ENCODE peak calls at places on chromosomes 5 and 9, in four cellular contexts. I is H54, T is Peyer's patch, Q is A549. M is an unnamed sample.

GRCh38 chr5:82881571-82882200 is 195.5 kb downstream of the TMEM167A start:
- DNase-seq in I (no peak), T (no peak), Q (no peak), M (no peak)

GRCh38 chr5:83577036-83577636 is 105.6 kb downstream of the VCAN start:
- DNase-seq in T (no peak), Q (peak), I (no peak), M (no peak)

GRCh38 chr9:125137200-125137599 is 6.1 kb downstream of the SCAI start:
- DNase-seq in T (no peak), I (no peak), Q (no peak), M (no peak)

GRCh38 chr9:83401328-83401895 is 136.8 kb downstream of the FRMD3 start:
- DNase-seq in T (no peak), Q (no peak), I (no peak), M (peak)

GRCh38 chr9:132762896-132763295 is 92.6 kb downstream of the GTF3C4 start:
- DNase-seq in Q (no peak), I (no peak), T (no peak), M (no peak)

GRCh38 chr5:72066658-72067057 is 40.6 kb upstream of the MAP1B start:
- DNase-seq in I (peak), T (no peak), Q (peak), M (no peak)

GRCh38 chr9:107008447-107008846 is 145.5 kb downstream of the ZNF462 start:
- DNase-seq in T (no peak), I (no peak), Q (no peak), M (no peak)

GRCh38 chr9:33106827-33107621 is 30.6 kb upstream of the SMU1 start:
- DNase-seq in T (no peak), I (no peak), Q (no peak), M (no peak)

GRCh38 chr9:6681957-6682501 is 36.5 kb upstream of the GLDC start:
- DNase-seq in Q (no peak), I (no peak), T (no peak), M (no peak)

GRCh38 chr5:1468247-1468612 is 23.0 kb upstream of the SLC6A3 start:
- DNase-seq in Q (no peak), I (no peak), T (peak), M (no peak)

GRCh38 chr9:110148868-110149267 is 59.1 kb downstream of the C9orf152 start:
- DNase-seq in T (no peak), I (no peak), Q (no peak), M (no peak)

GRCh38 chr5:128097781-128098180 is 14.2 kb downstream of the SLC12A2 start:
- DNase-seq in T (no peak), Q (no peak), I (no peak), M (no peak)

DNA sequence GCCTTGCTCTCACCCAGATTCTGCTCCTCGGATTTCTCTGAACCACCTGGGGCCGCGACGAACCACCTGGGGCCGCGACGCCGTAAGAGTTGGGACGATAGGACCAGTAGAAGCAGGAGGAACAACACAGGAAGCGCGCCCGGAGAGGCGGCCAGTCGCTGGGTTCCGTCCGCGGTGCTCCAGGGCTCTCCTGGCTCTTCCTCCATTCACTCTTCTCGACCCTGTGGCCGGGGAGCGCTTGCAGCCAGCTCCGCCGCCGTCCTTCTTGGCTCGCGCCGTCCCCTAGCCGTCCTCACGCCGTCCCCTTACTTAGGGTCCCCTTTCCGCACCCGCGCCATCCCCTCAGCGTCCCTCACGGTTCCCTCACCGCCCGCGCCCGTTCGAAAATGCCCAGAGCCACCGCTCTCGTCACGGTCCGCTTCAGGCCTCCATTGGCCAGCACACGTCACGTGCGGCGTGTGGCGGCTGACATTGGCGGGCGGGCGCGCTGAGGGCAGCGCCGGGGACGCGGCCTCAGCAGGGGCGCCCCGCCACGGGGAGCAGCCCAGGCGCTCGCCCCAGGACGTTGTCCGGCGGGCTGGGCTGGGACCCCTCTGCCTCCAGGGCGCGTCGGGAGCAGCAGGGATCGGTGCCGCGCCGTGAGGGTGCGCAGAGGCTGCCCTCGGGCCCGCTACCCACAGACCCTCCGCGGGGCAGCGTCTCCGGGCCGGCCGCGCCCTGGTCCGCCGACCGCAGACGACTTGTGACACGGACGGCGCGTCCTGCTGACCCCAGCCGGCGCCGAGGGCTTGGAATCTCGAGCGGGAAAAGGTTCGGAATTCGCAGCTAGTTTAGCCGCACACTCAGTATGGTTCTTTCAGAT is 53.7 kb upstream of the PTPDC1 start:
- DNase-seq in T (peak), I (peak), Q (peak), M (peak)
- TF ChIP-seq POLR2A in T (peak), I (peak), Q (peak), M (peak)

GRCh38 chr5:157744055-157745011 is 821 bp downstream of the LSM11 start:
- DNase-seq in I (no peak), Q (no peak), T (no peak), M (no peak)
- TF ChIP-seq POLR2A in I (no peak), Q (no peak), T (no peak), M (no peak)

GRCh38 chr9:92635760-92636159 is 34.2 kb downstream of the IPPK start:
- DNase-seq in T (no peak), Q (no peak), I (no peak), M (no peak)

GRCh38 chr9:92632641-92633040 is 37.3 kb downstream of the IPPK start:
- DNase-seq in I (no peak), T (no peak), Q (no peak), M (peak)

GRCh38 chr9:92636627-92637026 is 33.3 kb downstream of the IPPK start:
- DNase-seq in I (no peak), Q (no peak), T (no peak), M (peak)

GRCh38 chr9:92633879-92634278 is 36.1 kb downstream of the IPPK start:
- DNase-seq in Q (no peak), I (no peak), T (no peak), M (peak)

DNA sequence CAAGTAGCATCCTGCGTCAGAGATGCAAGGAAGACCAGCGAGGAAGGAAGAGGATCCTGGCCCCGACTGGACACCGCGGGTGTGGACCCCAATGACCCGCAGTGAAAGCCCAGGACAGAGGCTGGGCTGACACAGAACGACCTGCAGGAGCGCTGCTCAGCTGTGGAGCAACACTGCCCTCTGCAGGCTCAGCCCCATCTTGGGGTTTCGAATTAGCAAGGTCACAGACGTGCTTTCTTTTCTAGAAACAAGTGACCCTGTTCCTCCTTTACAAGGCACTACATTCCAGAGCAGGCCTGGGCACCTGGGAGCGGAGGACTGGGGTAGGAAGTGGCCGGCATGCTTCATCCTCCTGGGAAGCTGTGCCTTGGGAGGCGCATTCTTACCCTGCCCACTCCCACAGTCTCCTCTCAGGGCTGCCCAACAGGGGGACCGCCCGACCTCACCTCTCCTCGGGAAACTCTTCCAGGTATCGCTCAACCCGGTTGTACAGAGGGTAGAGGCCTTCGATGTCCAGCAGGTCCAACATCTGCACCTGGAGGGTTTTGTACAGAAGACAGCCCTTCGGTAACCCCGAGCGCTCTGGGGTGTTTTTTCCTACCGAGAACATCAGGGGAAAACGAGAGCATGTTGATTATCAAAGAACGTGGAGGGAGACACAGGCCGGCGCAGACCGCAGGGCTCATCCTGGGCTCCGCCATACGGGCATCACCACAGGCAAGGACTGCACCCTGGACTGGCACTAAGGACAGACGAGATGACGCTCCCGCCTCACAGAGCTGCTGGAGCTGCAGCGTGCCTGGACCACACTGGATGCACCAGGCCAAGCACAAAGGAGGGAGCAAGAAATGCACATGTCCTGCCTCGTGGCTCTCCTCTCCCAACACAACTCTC is 35.0 kb downstream of the IPPK start:
- DNase-seq in Q (peak), I (peak), T (peak), M (peak)
- TF ChIP-seq POLR2A in Q (no peak), I (no peak), T (no peak), M (no peak)

GRCh38 chr9:137088121-137088520 is 1.3 kb downstream of the MAN1B1 start:
- DNase-seq in Q (no peak), T (no peak), I (no peak), M (no peak)

GRCh38 chr9:137084526-137084925 is 2.3 kb upstream of the MAN1B1 start:
- DNase-seq in Q (no peak), I (no peak), T (no peak), M (no peak)

GRCh38 chr9:137087409-137087925 is 682 bp downstream of the MAN1B1 start:
- DNase-seq in I (no peak), T (peak), Q (no peak), M (no peak)

GRCh38 chr9:137085918-137086530 is 761 bp upstream of the MAN1B1 start:
- DNase-seq in Q (peak), I (peak), T (peak), M (no peak)

GRCh38 chr9:137086531-137087408 is at the start of gene MAN1B1:
- DNase-seq in T (peak), I (peak), Q (peak), M (peak)
- TF ChIP-seq POLR2A in T (peak), I (peak), Q (peak), M (peak)

GRCh38 chr5:146446861-146447733 is at the start of gene TCERG1:
- DNase-seq in I (peak), T (peak), Q (peak), M (peak)
- TF ChIP-seq POLR2A in I (peak), T (peak), Q (peak), M (no peak)

DNA sequence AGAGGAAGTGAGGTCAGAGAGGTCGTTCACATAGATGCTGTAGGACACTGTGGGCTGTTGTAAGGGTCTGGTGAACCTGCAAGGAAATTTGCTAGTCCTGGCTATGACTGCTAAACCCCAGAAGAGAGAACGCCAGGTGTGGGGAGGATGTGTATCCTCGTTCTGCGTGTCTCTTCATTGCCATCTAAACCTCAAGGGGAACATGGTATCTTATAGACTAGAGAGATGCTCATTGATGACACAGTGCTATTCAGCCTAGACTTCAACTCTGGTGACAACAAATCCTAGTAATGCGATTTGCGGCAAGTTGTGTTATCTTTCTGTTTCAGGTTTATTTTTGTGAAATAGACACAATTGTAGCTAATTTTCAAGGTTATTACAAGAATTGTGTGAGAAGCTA is 140.2 kb downstream of the ADAMTSL1 start:
- DNase-seq in T (no peak), I (no peak), Q (no peak), M (no peak)
- TF ChIP-seq POLR2A in T (no peak), I (no peak), Q (no peak), M (no peak)

GRCh38 chr9:128204858-128205257 is 1.7 kb downstream of the DNM1 start:
- DNase-seq in T (no peak), I (no peak), Q (no peak), M (no peak)

GRCh38 chr9:128202648-128203023 is 543 bp upstream of the DNM1 start:
- DNase-seq in Q (no peak), I (no peak), T (no peak), M (no peak)

GRCh38 chr9:128203842-128204551 is 818 bp downstream of the DNM1 start:
- DNase-seq in Q (peak), T (no peak), I (peak), M (no peak)

GRCh38 chr9:128201441-128202369 is 1.5 kb upstream of the DNM1 start:
- DNase-seq in T (no peak), Q (no peak), I (no peak), M (no peak)

GRCh38 chr9:128203024-128203841 is at the start of gene DNM1:
- DNase-seq in I (peak), T (peak), Q (peak), M (no peak)
- TF ChIP-seq POLR2A in I (peak), T (no peak), Q (peak), M (no peak)

GRCh38 chr9:127223810-127224177 is 40.8 kb upstream of the GARNL3 start:
- DNase-seq in Q (no peak), I (no peak), T (no peak), M (no peak)

GRCh38 chr9:127225747-127226646 is 38.6 kb upstream of the GARNL3 start:
- DNase-seq in I (peak), T (no peak), Q (no peak), M (no peak)

GRCh38 chr9:127223266-127223665 is 41.3 kb upstream of the GARNL3 start:
- DNase-seq in I (no peak), T (no peak), Q (no peak), M (no peak)

GRCh38 chr9:127224883-127225739 is 39.5 kb upstream of the GARNL3 start:
- DNase-seq in Q (peak), I (peak), T (peak), M (peak)

GRCh38 chr9:127224178-127224882 is 40.2 kb upstream of the GARNL3 start:
- DNase-seq in T (peak), I (peak), Q (peak), M (peak)
- TF ChIP-seq POLR2A in T (no peak), I (no peak), Q (no peak), M (no peak)

GRCh38 chr5:160118349-160119141 is 705 bp downstream of the PWWP2A start:
- DNase-seq in T (peak), Q (peak), I (peak), M (peak)
- TF ChIP-seq POLR2A in T (no peak), Q (no peak), I (peak), M (no peak)